ENCODE peak calls at places on chromosomes 3 and 15, in ten cellular contexts. One of them, this sample, is unnamed.

GRCh38 chr3:175346573-175347356 is 487.6 kb downstream of the NAALADL2 start:
- DNase-seq in Ammon's horn: peak
- DNase-seq in NCI-H146: no peak
- DNase-seq in activated T-helper 2 cell treated with anti-CD3 and anti-CD28 coated beads, Interferon-gamma antibody, Interleukin-2, Interleukin-4, amounts not matched to agents 10 μg/mL and 5 μg/mL and 100 μg/mL, durations not matched to agents 14 hours and 24 hours and 36 hours: no peak
- DNase-seq in Peyer's patch: peak
- DNase-seq in stimulated activated CD4-positive, alpha-beta T cell treated with anti-CD3 and anti-CD28 coated beads, Interleukin-15, amount 100 ng/mL, for 24 hours: no peak
- DNase-seq in cerebellar cortex: no peak
- DNase-seq in amygdala: peak
- DNase-seq in CD8-positive, alpha-beta memory T cell: no peak
- DNase-seq in GM12892: no peak
- DNase-seq in this sample: peak

GRCh38 chr3:123397921-123398785 is 50.7 kb downstream of the ADCY5 start:
- DNase-seq in Ammon's horn: no peak
- DNase-seq in NCI-H146: no peak
- DNase-seq in activated T-helper 2 cell treated with anti-CD3 and anti-CD28 coated beads, Interferon-gamma antibody, Interleukin-2, Interleukin-4, amounts not matched to agents 10 μg/mL and 5 μg/mL and 100 μg/mL, durations not matched to agents 14 hours and 24 hours and 36 hours: no peak
- DNase-seq in Peyer's patch: no peak
- DNase-seq in stimulated activated CD4-positive, alpha-beta T cell treated with anti-CD3 and anti-CD28 coated beads, Interleukin-15, amount 100 ng/mL, for 24 hours: no peak
- DNase-seq in cerebellar cortex: peak
- DNase-seq in amygdala: no peak
- DNase-seq in CD8-positive, alpha-beta memory T cell: no peak
- DNase-seq in GM12892: no peak
- DNase-seq in this sample: no peak

GRCh38 chr3:184110316-184110725 is 13.5 kb downstream of the HTR3E start:
- DNase-seq in Ammon's horn: no peak
- DNase-seq in NCI-H146: no peak
- DNase-seq in activated T-helper 2 cell treated with anti-CD3 and anti-CD28 coated beads, Interferon-gamma antibody, Interleukin-2, Interleukin-4, amounts not matched to agents 10 μg/mL and 5 μg/mL and 100 μg/mL, durations not matched to agents 14 hours and 24 hours and 36 hours: no peak
- DNase-seq in Peyer's patch: no peak
- DNase-seq in stimulated activated CD4-positive, alpha-beta T cell treated with anti-CD3 and anti-CD28 coated beads, Interleukin-15, amount 100 ng/mL, for 24 hours: no peak
- DNase-seq in cerebellar cortex: no peak
- DNase-seq in amygdala: no peak
- DNase-seq in CD8-positive, alpha-beta memory T cell: no peak
- DNase-seq in GM12892: no peak
- DNase-seq in this sample: no peak

GRCh38 chr3:24598691-24599090 is 104.0 kb upstream of the THRB start:
- DNase-seq in Ammon's horn: no peak
- DNase-seq in NCI-H146: peak
- DNase-seq in activated T-helper 2 cell treated with anti-CD3 and anti-CD28 coated beads, Interferon-gamma antibody, Interleukin-2, Interleukin-4, amounts not matched to agents 10 μg/mL and 5 μg/mL and 100 μg/mL, durations not matched to agents 14 hours and 24 hours and 36 hours: no peak
- DNase-seq in Peyer's patch: peak
- DNase-seq in stimulated activated CD4-positive, alpha-beta T cell treated with anti-CD3 and anti-CD28 coated beads, Interleukin-15, amount 100 ng/mL, for 24 hours: no peak
- DNase-seq in cerebellar cortex: no peak
- DNase-seq in amygdala: no peak
- DNase-seq in CD8-positive, alpha-beta memory T cell: no peak
- DNase-seq in GM12892: no peak
- DNase-seq in this sample: peak

GRCh38 chr3:184525337-184526157 is 36.0 kb upstream of the EPHB3 start:
- DNase-seq in Ammon's horn: no peak
- DNase-seq in NCI-H146: peak
- DNase-seq in activated T-helper 2 cell treated with anti-CD3 and anti-CD28 coated beads, Interferon-gamma antibody, Interleukin-2, Interleukin-4, amounts not matched to agents 10 μg/mL and 5 μg/mL and 100 μg/mL, durations not matched to agents 14 hours and 24 hours and 36 hours: no peak
- DNase-seq in Peyer's patch: no peak
- DNase-seq in stimulated activated CD4-positive, alpha-beta T cell treated with anti-CD3 and anti-CD28 coated beads, Interleukin-15, amount 100 ng/mL, for 24 hours: peak
- DNase-seq in cerebellar cortex: peak
- DNase-seq in amygdala: no peak
- DNase-seq in CD8-positive, alpha-beta memory T cell: no peak
- DNase-seq in GM12892: no peak
- DNase-seq in this sample: peak

GRCh38 chr3:150005243-150006102 is 34.8 kb upstream of the PFN2 start:
- DNase-seq in Ammon's horn: no peak
- DNase-seq in NCI-H146: no peak
- DNase-seq in activated T-helper 2 cell treated with anti-CD3 and anti-CD28 coated beads, Interferon-gamma antibody, Interleukin-2, Interleukin-4, amounts not matched to agents 10 μg/mL and 5 μg/mL and 100 μg/mL, durations not matched to agents 14 hours and 24 hours and 36 hours: no peak
- DNase-seq in Peyer's patch: no peak
- DNase-seq in stimulated activated CD4-positive, alpha-beta T cell treated with anti-CD3 and anti-CD28 coated beads, Interleukin-15, amount 100 ng/mL, for 24 hours: no peak
- DNase-seq in cerebellar cortex: no peak
- DNase-seq in amygdala: no peak
- DNase-seq in CD8-positive, alpha-beta memory T cell: no peak
- DNase-seq in GM12892: no peak
- DNase-seq in this sample: peak

GRCh38 chr15:60477991-60478632 is 830 bp downstream of the ICE2 start:
- DNase-seq in Ammon's horn: peak
- DNase-seq in NCI-H146: peak
- DNase-seq in activated T-helper 2 cell treated with anti-CD3 and anti-CD28 coated beads, Interferon-gamma antibody, Interleukin-2, Interleukin-4, amounts not matched to agents 10 μg/mL and 5 μg/mL and 100 μg/mL, durations not matched to agents 14 hours and 24 hours and 36 hours: no peak
- DNase-seq in Peyer's patch: no peak
- DNase-seq in stimulated activated CD4-positive, alpha-beta T cell treated with anti-CD3 and anti-CD28 coated beads, Interleukin-15, amount 100 ng/mL, for 24 hours: peak
- DNase-seq in cerebellar cortex: peak
- DNase-seq in amygdala: no peak
- DNase-seq in CD8-positive, alpha-beta memory T cell: no peak
- DNase-seq in GM12892: no peak
- DNase-seq in this sample: peak

GRCh38 chr15:96495386-96495785 is 164.9 kb downstream of the NR2F2 start:
- DNase-seq in Ammon's horn: no peak
- DNase-seq in NCI-H146: no peak
- DNase-seq in activated T-helper 2 cell treated with anti-CD3 and anti-CD28 coated beads, Interferon-gamma antibody, Interleukin-2, Interleukin-4, amounts not matched to agents 10 μg/mL and 5 μg/mL and 100 μg/mL, durations not matched to agents 14 hours and 24 hours and 36 hours: no peak
- DNase-seq in Peyer's patch: no peak
- DNase-seq in stimulated activated CD4-positive, alpha-beta T cell treated with anti-CD3 and anti-CD28 coated beads, Interleukin-15, amount 100 ng/mL, for 24 hours: no peak
- DNase-seq in cerebellar cortex: no peak
- DNase-seq in amygdala: no peak
- DNase-seq in CD8-positive, alpha-beta memory T cell: no peak
- DNase-seq in GM12892: no peak
- DNase-seq in this sample: no peak

GRCh38 chr3:130491431-130491830 is 25.5 kb upstream of the COL6A6 start:
- DNase-seq in Ammon's horn: no peak
- DNase-seq in NCI-H146: no peak
- DNase-seq in activated T-helper 2 cell treated with anti-CD3 and anti-CD28 coated beads, Interferon-gamma antibody, Interleukin-2, Interleukin-4, amounts not matched to agents 10 μg/mL and 5 μg/mL and 100 μg/mL, durations not matched to agents 14 hours and 24 hours and 36 hours: no peak
- DNase-seq in Peyer's patch: no peak
- DNase-seq in stimulated activated CD4-positive, alpha-beta T cell treated with anti-CD3 and anti-CD28 coated beads, Interleukin-15, amount 100 ng/mL, for 24 hours: no peak
- DNase-seq in cerebellar cortex: no peak
- DNase-seq in amygdala: no peak
- DNase-seq in CD8-positive, alpha-beta memory T cell: no peak
- DNase-seq in GM12892: no peak
- DNase-seq in this sample: no peak